ENCODE peak calls at places on chromosomes 6 and 20, in seven cellular contexts. One of them, this sample, is unnamed.

GRCh38 chr20:10949930-10950783 is 276.4 kb upstream of the JAG1 start:
- DNase-seq in stromal cell of bone marrow: no peak
- DNase-seq in heart right ventricle: no peak
- DNase-seq in Right ventricle myocardium inferior: no peak
- DNase-seq in hepatocyte: no peak
- DNase-seq in kidney tubule cell: peak; percentile 49
- DNase-seq in ACHN: peak; percentile 5
- DNase-seq in this sample: no peak

GRCh38 chr20:63173552-63174191 is 42.3 kb downstream of the YTHDF1 start:
- DNase-seq in stromal cell of bone marrow: no peak
- DNase-seq in heart right ventricle: no peak
- DNase-seq in Right ventricle myocardium inferior: no peak
- DNase-seq in hepatocyte: no peak
- DNase-seq in kidney tubule cell: no peak
- DNase-seq in ACHN: no peak
- DNase-seq in this sample: no peak

GRCh38 chr6:19643713-19644112 is 193.5 kb upstream of the ID4 start:
- DNase-seq in stromal cell of bone marrow: no peak
- DNase-seq in heart right ventricle: no peak
- DNase-seq in Right ventricle myocardium inferior: no peak
- DNase-seq in hepatocyte: no peak
- DNase-seq in kidney tubule cell: no peak
- DNase-seq in ACHN: no peak
- DNase-seq in this sample: no peak

GRCh38 chr20:50186987-50187402 is 3.6 kb upstream of the CEBPB start:
- DNase-seq in stromal cell of bone marrow: no peak
- DNase-seq in heart right ventricle: no peak
- DNase-seq in Right ventricle myocardium inferior: no peak
- DNase-seq in hepatocyte: no peak
- DNase-seq in kidney tubule cell: no peak
- DNase-seq in ACHN: peak; percentile 7
- DNase-seq in this sample: no peak

GRCh38 chr6:134678436-134678889 is 271.4 kb downstream of the ALDH8A1 start:
- DNase-seq in stromal cell of bone marrow: no peak
- DNase-seq in heart right ventricle: peak; percentile 45
- DNase-seq in Right ventricle myocardium inferior: no peak
- DNase-seq in hepatocyte: peak; percentile 55
- DNase-seq in kidney tubule cell: peak; percentile 83
- DNase-seq in ACHN: no peak
- DNase-seq in this sample: no peak

GRCh38 chr20:18813483-18813882 is at the start of gene SCP2D1:
- DNase-seq in stromal cell of bone marrow: no peak
- DNase-seq in heart right ventricle: no peak
- DNase-seq in Right ventricle myocardium inferior: no peak
- DNase-seq in hepatocyte: no peak
- DNase-seq in kidney tubule cell: no peak
- DNase-seq in ACHN: no peak
- DNase-seq in this sample: no peak

GRCh38 chr6:125748534-125749111 is 809 bp upstream of the HEY2 start:
- DNase-seq in stromal cell of bone marrow: no peak
- DNase-seq in heart right ventricle: no peak
- DNase-seq in Right ventricle myocardium inferior: no peak
- DNase-seq in hepatocyte: no peak
- DNase-seq in kidney tubule cell: peak; percentile 15
- DNase-seq in ACHN: no peak
- DNase-seq in this sample: no peak

GRCh38 chr6:79718509-79719247 is 87.5 kb downstream of the SH3BGRL2 start:
- DNase-seq in stromal cell of bone marrow: peak; percentile 64
- DNase-seq in heart right ventricle: no peak
- DNase-seq in Right ventricle myocardium inferior: no peak
- DNase-seq in hepatocyte: no peak
- DNase-seq in kidney tubule cell: no peak
- DNase-seq in ACHN: no peak
- DNase-seq in this sample: no peak

GRCh38 chr6:29462022-29462421 is 5.1 kb downstream of the OR2H1 start:
- DNase-seq in stromal cell of bone marrow: no peak
- DNase-seq in heart right ventricle: no peak
- DNase-seq in Right ventricle myocardium inferior: no peak
- DNase-seq in hepatocyte: no peak
- DNase-seq in kidney tubule cell: no peak
- DNase-seq in ACHN: no peak
- DNase-seq in this sample: no peak

GRCh38 chr6:28161410-28162079 is 19.9 kb downstream of the ZKSCAN8 start:
- DNase-seq in stromal cell of bone marrow: no peak
- DNase-seq in heart right ventricle: peak; percentile 79
- DNase-seq in Right ventricle myocardium inferior: peak; percentile 82
- DNase-seq in hepatocyte: peak; percentile 82
- DNase-seq in kidney tubule cell: peak; percentile 80
- DNase-seq in ACHN: no peak
- DNase-seq in this sample: peak; percentile 74

GRCh38 chr6:53043626-53044025 is 21.6 kb upstream of the FBXO9 start:
- DNase-seq in stromal cell of bone marrow: no peak
- DNase-seq in heart right ventricle: no peak
- DNase-seq in Right ventricle myocardium inferior: no peak
- DNase-seq in hepatocyte: no peak
- DNase-seq in kidney tubule cell: peak; percentile 50
- DNase-seq in ACHN: peak; percentile 67
- DNase-seq in this sample: no peak

This sample was measured in germinal center.